ENCODE peak calls at places on chromosomes 2 and 18, in four cellular contexts. I is tibial artery, O is GM23248, Y is adrenal gland. F is an unnamed sample.

GRCh38 chr2:153986488-153987229 is 114.9 kb downstream of the GALNT13 start:
- DNase-seq in I (no peak), O (peak; percentile 27), Y (no peak), F (no peak)

GRCh38 chr18:26920644-26921043 is 55.1 kb upstream of the AQP4 start:
- DNase-seq in I (no peak), O (no peak), Y (no peak), F (no peak)

GRCh38 chr2:119711352-119711751 is 32.4 kb downstream of the TMEM177 start:
- DNase-seq in I (no peak), O (no peak), Y (no peak), F (no peak)

GRCh38 chr18:58878640-58879039 is 14.0 kb downstream of the ZNF532 start:
- DNase-seq in I (no peak), O (no peak), Y (no peak), F (no peak)

GRCh38 chr2:238900511-238900910 is 52.6 kb downstream of the TWIST2 start:
- DNase-seq in I (no peak), O (peak; percentile 72), Y (no peak), F (no peak)

GRCh38 chr2:211113294-211114175 is 557.1 kb downstream of the CPS1 start:
- DNase-seq in I (no peak), O (no peak), Y (no peak), F (no peak)

GRCh38 chr2:157725856-157726255 is 97.2 kb upstream of the ACVR1C start:
- DNase-seq in I (no peak), O (no peak), Y (no peak), F (no peak)

GRCh38 chr18:26621161-26622026 is 73.0 kb upstream of the KCTD1 start:
- DNase-seq in I (no peak), O (peak; percentile 53), Y (peak; percentile 81), F (no peak)

GRCh38 chr2:100809486-100809885 is 10.5 kb upstream of the NPAS2 start:
- DNase-seq in I (no peak), O (no peak), Y (no peak), F (no peak)

GRCh38 chr2:75619992-75620740 is 26.4 kb upstream of the MRPL19 start:
- DNase-seq in I (no peak), O (peak; percentile 51), Y (no peak), F (no peak)

GRCh38 chr2:341017-341542 is 53.2 kb upstream of the ALKAL2 start:
- DNase-seq in I (no peak), O (no peak), Y (no peak), F (no peak)

GRCh38 chr18:50832754-50833153 is 12.9 kb upstream of the MRO start:
- DNase-seq in I (no peak), O (no peak), Y (no peak), F (no peak)

DNA sequence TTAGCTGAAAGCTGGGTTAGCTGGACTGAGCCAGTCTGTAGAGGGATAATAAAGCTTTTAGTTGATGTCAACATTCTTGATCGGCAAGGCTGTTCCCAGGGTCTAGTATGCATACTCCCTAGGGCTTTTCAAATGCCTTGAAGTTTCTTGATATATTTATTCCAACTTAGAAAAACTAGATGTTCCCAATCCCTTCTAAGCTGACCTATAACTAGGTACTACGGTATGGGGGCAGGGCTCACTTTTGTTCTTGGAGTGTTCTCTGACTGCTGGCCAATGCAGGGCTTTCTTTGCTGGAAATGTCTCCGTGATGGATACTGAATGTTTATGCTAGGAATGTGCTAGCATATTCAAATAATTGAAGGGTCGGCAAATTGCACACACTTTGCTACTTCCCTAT is 258.6 kb upstream of the TANK start:
- DNase-seq in I (no peak), O (no peak), Y (no peak), F (peak; percentile 43)
- H3K4me3 ChIP-seq in I (no peak overlapping the region), O (no peak overlapping the region), Y (no peak overlapping the region), F (no peak overlapping the region)

GRCh38 chr2:85445316-85446295 is 27.1 kb downstream of the SH2D6 start:
- DNase-seq in I (peak; percentile 80), O (peak; percentile 81), Y (peak; percentile 90), F (peak; percentile 56)
- H3K27ac ChIP-seq in I (peak overlapping the region; percentile 75), O (peak overlapping the region; percentile 89), Y (peak overlapping the region; percentile 82), F (peak overlapping the region; percentile 54)

GRCh38 chr2:172094319-172095145 is 8.2 kb downstream of the DLX2 start:
- DNase-seq in I (no peak), O (peak; percentile 72), Y (peak; percentile 55), F (no peak)
- H3K4me3 ChIP-seq in I (peak overlapping the region; percentile 28), O (peak overlapping the region; percentile 90), Y (no peak overlapping the region), F (peak overlapping the region; percentile 25)

GRCh38 chr2:234951386-234952269 is at the start of gene SH3BP4:
- DNase-seq in I (peak; percentile 91), O (peak; percentile 92), Y (peak; percentile 84), F (peak; percentile 78)

GRCh38 chr2:234952270-234953115 is 676 bp downstream of the SH3BP4 start:
- DNase-seq in I (peak; percentile 66), O (peak; percentile 50), Y (peak; percentile 72), F (no peak)

GRCh38 chr2:234950730-234951385 is 959 bp upstream of the SH3BP4 start:
- DNase-seq in I (peak; percentile 74), O (peak; percentile 82), Y (no peak), F (peak; percentile 47)

GRCh38 chr2:234949762-234950434 is 1.9 kb upstream of the SH3BP4 start:
- DNase-seq in I (no peak), O (peak; percentile 97), Y (no peak), F (no peak)

GRCh38 chr2:234950435-234950729 is 1.4 kb upstream of the SH3BP4 start:
- DNase-seq in I (no peak), O (no peak), Y (no peak), F (no peak)
- H3K27ac ChIP-seq in I (no peak overlapping the region), O (peak overlapping the region; percentile 96), Y (no peak overlapping the region), F (no peak overlapping the region)

GRCh38 chr2:219508933-219509779 is 5.1 kb upstream of the ASIC4 start:
- DNase-seq in I (peak; percentile 65), O (peak; percentile 56), Y (no peak), F (no peak)
- H3K4me3 ChIP-seq in I (no peak overlapping the region), O (peak overlapping the region; percentile 56), Y (no peak overlapping the region), F (no peak overlapping the region)

GRCh38 chr18:23503038-23503966 is at the start of gene RMC1:
- DNase-seq in I (peak; percentile 97), O (peak; percentile 98), Y (peak; percentile 98), F (peak; percentile 95)

GRCh38 chr18:23501626-23502025 is 1.7 kb upstream of the RMC1 start:
- DNase-seq in I (no peak), O (no peak), Y (no peak), F (no peak)

GRCh38 chr18:23503967-23504352 is 649 bp downstream of the RMC1 start:
- DNase-seq in I (no peak), O (peak; percentile 51), Y (no peak), F (no peak)

GRCh38 chr18:23504720-23505119 is 1.4 kb downstream of the RMC1 start:
- DNase-seq in I (no peak), O (no peak), Y (no peak), F (no peak)

DNA sequence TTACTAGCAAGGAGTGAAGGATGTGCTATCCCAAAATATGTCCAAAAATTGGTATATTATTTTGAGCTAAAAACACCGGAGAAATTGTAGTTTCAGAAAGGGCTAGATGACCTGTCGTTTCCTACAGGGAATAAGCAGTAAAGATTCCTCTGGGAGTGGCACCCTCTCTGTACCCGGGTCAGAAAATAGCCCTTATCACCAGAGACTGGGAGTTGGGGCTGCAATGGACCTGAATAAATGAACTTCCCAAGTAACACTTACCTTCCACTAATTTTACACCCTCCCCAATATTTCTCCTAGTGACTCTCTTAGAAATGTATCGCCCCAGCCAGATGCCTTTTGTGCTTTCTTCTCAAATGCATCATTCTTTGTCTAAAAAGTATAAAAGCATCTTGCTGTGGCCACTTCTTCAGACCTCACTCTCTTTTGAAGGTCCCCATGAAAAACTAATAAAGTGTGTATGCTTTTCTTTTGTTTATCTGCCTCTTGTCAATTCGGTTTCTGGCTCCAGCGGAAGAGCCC is 734 bp upstream of the RMC1 start:
- DNase-seq in I (no peak), O (no peak), Y (no peak), F (no peak)
- H3K27ac ChIP-seq in I (peak overlapping the region; percentile 90), O (peak overlapping the region; percentile 34), Y (peak overlapping the region; percentile 93), F (peak overlapping the region; percentile 86)